ENCODE peak calls at places on chromosomes 1 and 21, in six cellular contexts. G is stomach, T is esophagus muscularis mucosa, P is upper lobe of left lung, F is suprapubic skin, I is transverse colon. U is an unnamed sample.

GRCh38 chr1:212671342-212672031 is 28.2 kb downstream of the BATF3 start:
- DNase-seq in G (no peak), I (peak), P (peak), T (no peak), F (no peak), U (no peak)

GRCh38 chr1:26358411-26359384 is 4.8 kb upstream of the CRYBG2 start:
- DNase-seq in T (no peak), F (no peak), I (peak), P (no peak), G (peak), U (no peak)

GRCh38 chr1:115977481-115978258 is 1.4 kb downstream of the SLC22A15 start:
- DNase-seq in F (no peak), I (peak), G (no peak), T (no peak), P (peak), U (no peak)

GRCh38 chr1:34164510-34165381 is at the start of gene CSMD2:
- DNase-seq in G (no peak), I (no peak), T (no peak), F (no peak), P (no peak), U (no peak)

GRCh38 chr21:34812510-34813265 is 143.9 kb downstream of the CLIC6 start:
- DNase-seq in I (no peak), T (no peak), F (no peak), P (no peak), G (no peak), U (no peak)

GRCh38 chr1:156053770-156054499 is at the start of gene UBQLN4:
- DNase-seq in F (peak), T (peak), I (peak), P (peak), G (peak), U (peak)

GRCh38 chr1:203556047-203556851 is 62.3 kb downstream of the OPTC start:
- DNase-seq in F (peak), I (peak), P (no peak), T (no peak), G (no peak), U (peak)

GRCh38 chr21:46226920-46227599 is 1.5 kb downstream of the LSS start:
- DNase-seq in I (no peak), P (peak), T (no peak), F (no peak), G (no peak), U (peak)

GRCh38 chr1:58162952-58163550 is 383.5 kb downstream of the OMA1 start:
- DNase-seq in I (peak), P (peak), F (no peak), T (no peak), G (peak), U (peak)

GRCh38 chr1:247332901-247333361 is 1.3 kb upstream of the ZNF496 start:
- DNase-seq in F (no peak), G (peak), I (peak), T (no peak), P (peak), U (peak)

GRCh38 chr21:9839011-9839661 is 682.2 kb upstream of the TPTE start:
- DNase-seq in I (no peak), T (peak), P (no peak), F (peak), G (no peak), U (peak)

GRCh38 chr1:40096977-40097782 is at the start of gene PPT1:
- DNase-seq in P (peak), F (peak), T (peak), G (peak), I (peak), U (peak)

GRCh38 chr1:8133657-8134430 is 107.7 kb upstream of the ERRFI1 start:
- DNase-seq in P (no peak), T (peak), I (peak), G (peak), F (peak), U (peak)

GRCh38 chr1:192580351-192580962 is 4.9 kb downstream of the RGS1 start:
- DNase-seq in G (no peak), F (no peak), P (no peak), I (peak), T (no peak), U (no peak)

GRCh38 chr1:193212637-193213036 is 26.2 kb upstream of the B3GALT2 start:
- DNase-seq in I (no peak), F (no peak), P (no peak), T (no peak), G (no peak), U (no peak)

GRCh38 chr1:147647796-147648633 is 22.3 kb downstream of the ACP6 start:
- DNase-seq in G (no peak), P (peak), I (peak), F (no peak), T (no peak), U (no peak)

GRCh38 chr1:208934933-208935332 is 648.6 kb upstream of the CAMK1G start:
- DNase-seq in P (no peak), F (no peak), T (peak), I (no peak), G (no peak), U (no peak)

GRCh38 chr1:245110406-245110805 is 44.4 kb upstream of the KIF26B start:
- DNase-seq in T (no peak), G (no peak), I (no peak), P (no peak), F (peak), U (no peak)

GRCh38 chr1:1954831-1955441 is 35.9 kb upstream of the TMEM52 start:
- DNase-seq in P (no peak), F (no peak), T (no peak), I (no peak), G (no peak), U (no peak)

GRCh38 chr1:119323216-119323982 is 45.2 kb upstream of the HAO2 start:
- DNase-seq in F (no peak), I (no peak), T (no peak), G (no peak), P (no peak), U (no peak)

GRCh38 chr1:161139765-161140164 is 7.3 kb upstream of the DEDD start:
- DNase-seq in G (peak), T (no peak), F (no peak), P (no peak), I (no peak), U (no peak)

GRCh38 chr1:230204852-230205251 is 137.8 kb downstream of the GALNT2 start:
- DNase-seq in G (peak), F (no peak), I (peak), T (peak), P (peak), U (no peak)

GRCh38 chr1:154154534-154155181 is at the start of gene NUP210L:
- DNase-seq in I (peak), F (no peak), G (no peak), T (no peak), P (peak), U (peak)

GRCh38 chr1:154148787-154149186 is 6.1 kb downstream of the NUP210L start:
- DNase-seq in F (no peak), T (no peak), I (no peak), P (no peak), G (no peak), U (no peak)

GRCh38 chr1:212101735-212102134 is 66.2 kb downstream of the DTL start:
- DNase-seq in I (no peak), P (no peak), T (no peak), F (no peak), G (no peak), U (no peak)

GRCh38 chr1:170674239-170674638 is 10.3 kb downstream of the PRRX1 start:
- DNase-seq in I (no peak), G (no peak), P (no peak), F (no peak), T (no peak), U (no peak)

GRCh38 chr1:211638246-211638645 is 37.2 kb downstream of the NEK2 start:
- DNase-seq in F (no peak), G (peak), I (no peak), T (no peak), P (no peak), U (peak)

GRCh38 chr1:180123463-180123936 is 31.2 kb upstream of the QSOX1 start:
- DNase-seq in T (no peak), G (no peak), I (no peak), P (peak), F (no peak), U (no peak)

GRCh38 chr21:36005018-36005417 is 55.3 kb downstream of the SETD4 start:
- DNase-seq in G (no peak), P (no peak), F (no peak), T (no peak), I (peak), U (peak)

GRCh38 chr1:201299968-201300367 is 16.7 kb downstream of the PKP1 start:
- DNase-seq in G (peak), F (no peak), P (peak), T (no peak), I (peak), U (no peak)

GRCh38 chr1:17752356-17752755 is 2.8 kb upstream of the ACTL8 start:
- DNase-seq in G (no peak), I (no peak), F (no peak), P (no peak), T (no peak), U (no peak)

GRCh38 chr21:16186742-16187141 is 457.0 kb downstream of the USP25 start:
- DNase-seq in I (no peak), P (no peak), T (no peak), G (no peak), F (no peak), U (no peak)

GRCh38 chr1:115211071-115211745 is 121.9 kb upstream of the TSPAN2 start:
- DNase-seq in I (no peak), F (no peak), P (no peak), G (no peak), T (peak), U (no peak)

GRCh38 chr21:36908260-36908908 is 58.1 kb downstream of the HLCS start:
- DNase-seq in I (no peak), T (no peak), F (no peak), G (no peak), P (no peak), U (no peak)

GRCh38 chr21:33470701-33471100 is 9.1 kb downstream of the TMEM50B start:
- DNase-seq in F (no peak), T (no peak), I (no peak), G (no peak), P (no peak), U (no peak)

GRCh38 chr1:28259252-28259934 is at the start of gene SESN2:
- DNase-seq in T (peak), P (peak), G (peak), F (peak), I (peak), U (peak)

GRCh38 chr1:1087351-1088035 is 13.4 kb upstream of the RNF223 start:
- DNase-seq in T (no peak), G (no peak), I (peak), P (no peak), F (no peak), U (no peak)

GRCh38 chr1:35047188-35047858 is 15.6 kb upstream of the ZMYM6 start:
- DNase-seq in P (no peak), T (no peak), I (no peak), G (no peak), F (no peak), U (no peak)

DNA sequence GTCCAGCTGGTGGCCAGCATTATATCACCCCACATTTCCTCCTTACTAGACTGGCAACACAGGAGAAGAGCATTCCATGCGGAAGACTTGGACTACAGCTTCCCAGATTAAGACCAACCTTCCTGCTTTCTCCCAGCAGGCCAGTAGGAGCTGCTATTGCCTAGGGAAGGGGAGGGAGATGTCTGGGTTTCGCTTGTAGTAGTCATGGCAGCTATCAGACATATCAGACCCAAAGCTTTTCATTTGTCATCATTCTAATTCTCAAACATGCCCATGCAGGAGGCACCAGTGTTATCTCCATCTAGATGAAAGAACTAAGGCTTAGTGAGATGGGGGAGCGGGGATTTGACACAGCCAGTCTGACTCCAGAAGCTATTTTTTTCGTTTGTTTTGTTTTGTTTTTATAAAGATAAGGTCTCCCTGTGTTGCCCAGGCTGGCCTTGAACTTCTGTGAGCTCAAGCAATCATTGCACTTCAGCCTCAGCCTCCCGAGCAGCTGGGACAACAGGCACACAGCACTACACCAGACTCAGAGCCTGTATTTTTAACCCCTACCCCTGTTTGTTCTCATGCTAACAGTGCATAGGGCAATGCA is 4.5 kb downstream of the PLA2G2A start:
- DNase-seq in F (no peak), T (no peak), P (peak), G (peak), I (peak), U (no peak)
- TF ChIP-seq EP300 in F (no peak), T (no peak), P (no peak), G (no peak), I (no peak), U (no peak)

GRCh38 chr1:229129306-229130027 is 141.4 kb upstream of the RAB4A start:
- DNase-seq in P (no peak), G (no peak), I (peak), F (no peak), T (no peak), U (no peak)
- TF ChIP-seq POLR2AphosphoS5 in P (no peak), G (no peak), I (no peak), F (no peak), T (no peak), U (no peak)

DNA sequence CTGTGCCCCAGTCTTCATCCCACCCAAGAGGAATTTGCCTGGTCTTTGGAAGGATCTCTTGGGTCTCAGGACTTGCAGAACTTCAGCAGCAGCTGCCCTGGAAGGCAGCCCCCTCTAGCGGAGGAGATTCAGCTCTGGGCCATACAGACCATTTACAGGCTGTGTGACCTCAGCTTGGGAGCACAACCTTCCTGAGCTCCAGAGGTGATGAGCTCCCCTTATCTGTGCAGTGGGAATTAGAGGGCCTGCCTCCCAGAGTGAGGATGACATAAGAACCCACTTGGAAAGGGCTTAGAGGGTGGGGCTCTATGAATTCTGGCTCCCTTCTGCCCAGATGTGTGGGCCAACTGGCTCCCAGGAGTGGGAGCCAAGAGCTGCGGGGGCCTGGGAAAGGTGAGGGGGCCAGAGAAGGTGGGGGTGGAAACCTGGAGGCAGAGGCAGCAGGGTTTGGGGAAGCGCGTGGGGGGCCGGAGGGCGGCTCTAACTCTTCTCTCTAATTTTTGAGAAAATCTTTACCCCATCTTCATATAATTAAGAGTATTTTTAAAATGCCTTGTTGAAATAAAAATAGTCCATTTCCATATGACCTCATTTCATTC is 21.4 kb downstream of the EPHB2 start:
- DNase-seq in F (no peak), T (no peak), I (no peak), G (no peak), P (no peak), U (no peak)
- TF ChIP-seq CTCF in F (no peak), T (no peak), I (no peak), G (no peak), P (no peak), U (no peak)

DNA sequence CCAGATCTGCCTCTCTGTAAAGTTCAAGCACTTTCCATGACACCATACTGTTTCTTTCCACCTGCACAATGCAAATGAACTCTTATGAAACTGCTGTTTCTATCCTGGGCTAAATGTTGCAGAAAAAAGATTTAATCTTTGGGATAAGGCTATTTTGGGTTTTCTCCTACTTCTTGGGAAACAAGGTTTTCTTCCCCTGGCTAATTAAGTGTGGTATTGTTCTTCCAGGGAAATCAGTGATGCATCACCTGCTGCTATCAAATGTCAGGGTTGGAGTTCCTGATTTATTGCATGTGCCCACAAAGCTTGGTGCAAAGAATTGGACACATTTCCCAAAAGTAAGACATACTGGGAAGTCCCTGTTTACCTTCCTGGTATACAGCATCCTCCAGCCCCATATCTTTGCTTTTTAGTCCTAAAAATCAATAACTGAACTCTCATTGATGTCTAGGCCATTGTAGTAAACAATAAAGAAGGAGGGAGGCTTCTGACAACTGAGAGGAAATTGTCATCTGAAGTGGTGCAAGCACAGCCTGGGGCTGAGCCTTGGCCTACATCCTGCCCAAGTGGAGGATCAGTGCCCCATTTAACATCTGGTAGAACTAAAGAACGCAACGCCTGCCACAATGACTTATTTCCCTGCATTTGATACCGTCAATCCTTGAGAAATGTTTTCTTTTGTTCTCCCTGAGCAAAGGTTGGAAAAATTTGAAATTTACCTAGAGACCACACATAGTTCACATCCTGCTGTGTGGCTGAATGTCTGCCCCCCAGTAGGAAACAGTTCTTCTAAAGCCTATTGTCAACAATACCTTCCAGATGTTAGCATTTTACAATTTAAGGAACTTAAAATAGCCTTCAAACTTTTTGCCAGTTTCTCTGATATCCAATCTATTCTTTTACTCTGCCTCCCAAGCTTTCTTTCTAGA is 5.8 kb upstream of the RGS4 start:
- DNase-seq in T (no peak), F (no peak), P (no peak), G (no peak), I (no peak), U (no peak)
- TF ChIP-seq EP300 in T (no peak), F (no peak), P (no peak), G (no peak), I (no peak), U (no peak)

DNA sequence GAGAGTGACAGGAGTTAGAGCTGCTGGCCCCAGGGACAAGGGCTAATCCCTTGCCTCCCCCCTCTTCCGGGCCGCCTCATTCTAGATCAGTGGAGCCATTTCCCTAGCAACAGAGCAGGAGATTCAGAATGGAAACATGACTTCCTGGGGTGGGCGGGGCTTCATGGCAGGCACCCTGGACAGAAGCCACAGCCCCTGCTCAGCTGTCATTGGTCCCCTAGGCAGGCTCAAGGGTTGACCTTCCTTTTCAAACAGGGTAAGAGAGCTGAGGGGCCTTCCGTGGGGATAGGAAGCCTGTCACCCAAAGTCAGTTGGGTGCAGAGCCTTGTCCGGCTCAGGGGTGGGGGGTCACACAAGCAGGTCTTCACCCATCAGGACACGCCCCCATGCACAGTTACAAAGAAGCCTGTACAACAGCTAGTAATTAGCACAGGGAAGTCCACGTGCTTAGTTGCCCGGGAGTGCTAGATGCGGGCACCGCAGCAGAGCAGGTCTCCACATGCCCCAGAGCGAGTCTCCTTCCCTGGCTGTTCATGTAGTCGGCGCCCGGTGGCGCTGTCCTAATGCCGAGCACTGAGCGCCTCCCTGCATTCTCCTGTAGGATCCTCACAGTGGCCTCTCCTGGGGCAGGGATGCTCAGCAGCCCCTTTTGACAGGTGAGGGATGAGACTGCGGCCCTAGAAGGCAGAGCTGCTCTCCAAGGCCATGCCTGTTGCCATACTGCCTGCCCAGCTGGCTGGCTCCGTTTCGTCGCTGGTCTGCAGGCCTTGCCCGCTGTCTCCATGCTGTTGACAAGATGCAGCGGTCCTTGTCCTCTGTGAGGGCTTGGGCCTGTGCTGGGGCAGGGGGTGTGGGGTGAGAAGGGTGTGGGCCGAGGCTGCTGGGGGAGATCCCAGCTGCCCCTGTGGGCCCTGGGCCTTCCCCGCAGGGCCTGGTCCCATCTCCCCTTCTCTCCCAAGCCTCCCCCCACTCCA is 5.1 kb downstream of the TMEM201 start:
- DNase-seq in F (no peak), I (peak), P (peak), T (no peak), G (peak), U (peak)
- TF ChIP-seq POLR2AphosphoS5 in F (no peak), I (no peak), P (no peak), T (peak), G (no peak), U (no peak)

GRCh38 chr1:71834570-71835441 is 447.5 kb downstream of the NEGR1 start:
- DNase-seq in F (no peak), T (no peak), P (no peak), I (peak), G (peak), U (peak)
- TF ChIP-seq CTCF in F (no peak), T (no peak), P (no peak), I (no peak), G (no peak), U (no peak)

DNA sequence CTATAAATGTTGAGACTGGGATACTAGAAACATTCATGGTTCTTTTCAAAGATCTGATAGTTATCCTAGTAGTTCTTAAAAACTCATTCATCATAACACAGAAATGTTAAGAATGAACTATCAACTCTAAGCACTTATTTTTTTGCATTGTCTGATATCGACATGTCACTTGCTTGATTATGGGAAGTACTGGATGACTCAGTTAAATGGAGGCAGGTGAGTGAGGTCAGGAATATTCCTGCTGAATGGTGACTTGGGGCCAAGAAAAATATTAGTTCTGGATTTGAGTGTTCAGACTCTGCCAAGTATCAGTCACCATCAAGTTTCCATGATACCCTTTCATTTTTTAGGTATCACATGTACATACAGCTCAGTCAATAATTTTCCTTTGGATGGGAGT is 63.6 kb downstream of the NEK7 start:
- DNase-seq in F (no peak), G (no peak), T (no peak), I (no peak), P (no peak), U (no peak)
- TF ChIP-seq EP300 in F (no peak), G (no peak), T (no peak), I (no peak), P (no peak), U (no peak)

U was measured in sigmoid colon.